ENCODE peak calls at places on chromosomes 4 and X, in four cellular contexts. D is activated gamma-delta T cell treated with Interleukin-2 at 50 U/mL for 16 hours, M is GM23338, Z is HTR-8/SVneo. K is an unnamed sample.

GRCh38 chrX:153818571-153819397 is 11.6 kb downstream of the PDZD4 start:
- DNase-seq in D (peak; percentile 50), M (peak; percentile 68), Z (peak; percentile 47), K (peak; percentile 61)

GRCh38 chrX:114344756-114345155 is 239.1 kb upstream of the HTR2C start:
- DNase-seq in D (no peak), M (peak; percentile 68), Z (peak; percentile 0), K (peak; percentile 82)

GRCh38 chr4:59838236-59838635 is 1361.9 kb upstream of the ADGRL3 start:
- DNase-seq in D (no peak), M (no peak), Z (no peak), K (no peak)

GRCh38 chr4:140078366-140078765 is 75.6 kb downstream of the MAML3 start:
- DNase-seq in D (no peak), M (peak; percentile 73), Z (peak; percentile 54), K (no peak)

GRCh38 chr4:73603854-73604584 is 16.2 kb downstream of the RASSF6 start:
- DNase-seq in D (no peak), M (no peak), Z (no peak), K (no peak)

GRCh38 chrX:67004451-67004850 is 365.6 kb upstream of the EDA2R start:
- DNase-seq in D (no peak), M (no peak), Z (no peak), K (no peak)

GRCh38 chr4:85005865-85006377 is 39.4 kb upstream of the WDFY3 start:
- DNase-seq in D (no peak), M (no peak), Z (peak; percentile 20), K (no peak)

GRCh38 chrX:108209006-108209554 is 117.5 kb downstream of the ATG4A start:
- DNase-seq in D (no peak), M (no peak), Z (no peak), K (no peak)

GRCh38 chr4:181146031-181146430 is 1097.2 kb upstream of the TENM3 start:
- DNase-seq in D (no peak), M (no peak), Z (no peak), K (no peak)

GRCh38 chrX:45771560-45772340 is 571.1 kb upstream of the DIPK2B start:
- DNase-seq in D (peak; percentile 33), M (no peak), Z (no peak), K (peak; percentile 73)

GRCh38 chr4:11805837-11806236 is 377.1 kb upstream of the HS3ST1 start:
- DNase-seq in D (no peak), M (peak; percentile 46), Z (no peak), K (peak; percentile 2)

GRCh38 chr4:109149836-109150235 is 152.6 kb downstream of the COL25A1 start:
- DNase-seq in D (no peak), M (no peak), Z (no peak), K (no peak)

GRCh38 chr4:103410401-103410800 is 212.3 kb upstream of the CENPE start:
- DNase-seq in D (no peak), M (no peak), Z (no peak), K (no peak)

GRCh38 chr4:145735330-145735638 is 55.3 kb downstream of the C4orf51 start:
- DNase-seq in D (no peak), M (peak; percentile 26), Z (peak; percentile 80), K (no peak)

GRCh38 chr4:5220028-5220427 is 168.7 kb downstream of the STK32B start:
- DNase-seq in D (no peak), M (peak; percentile 58), Z (no peak), K (peak; percentile 78)

GRCh38 chrX:39047174-39047573 is 245.9 kb downstream of the MID1IP1 start:
- DNase-seq in D (no peak), M (no peak), Z (no peak), K (no peak)

GRCh38 chr4:4761128-4761991 is 98.1 kb upstream of the MSX1 start:
- DNase-seq in D (no peak), M (peak; percentile 87), Z (no peak), K (peak; percentile 71)

GRCh38 chrX:103236296-103236695 is 18.7 kb downstream of the TCEAL8 start:
- DNase-seq in D (no peak), M (no peak), Z (no peak), K (no peak)

GRCh38 chrX:69306063-69306404 is 140.8 kb upstream of the PJA1 start:
- DNase-seq in D (no peak), M (no peak), Z (no peak), K (no peak)

GRCh38 chrX:152646961-152647360 is 9.3 kb downstream of the GABRQ start:
- DNase-seq in D (no peak), M (no peak), Z (no peak), K (no peak)

GRCh38 chrX:124098089-124098488 is 136.6 kb downstream of the STAG2 start:
- DNase-seq in D (no peak), M (peak; percentile 27), Z (no peak), K (peak; percentile 55)

GRCh38 chrX:107934262-107934661 is 47.9 kb downstream of the TEX13B start:
- DNase-seq in D (no peak), M (no peak), Z (no peak), K (no peak)